ENCODE peak calls at places on chromosomes 4 and X, in nine cellular contexts. S is CD8-positive, alpha-beta memory T cell; R is GM23248; X is stomach; A is right lobe of liver; W is CD4-positive, alpha-beta memory T cell; E is tibial artery; Q is heart right ventricle; Y is lower lobe of right lung. Z is an unnamed sample.

GRCh38 chr4:166312166-166312565 is 439.1 kb downstream of the TLL1 start:
- DNase-seq in S (no peak), R (no peak), X (no peak), A (no peak), W (no peak), E (no peak), Q (no peak), Y (no peak), Z (no peak)

GRCh38 chr4:80180743-80181142 is 16.6 kb upstream of the PRDM8 start:
- DNase-seq in S (no peak), R (peak), X (no peak), A (no peak), W (no peak), E (no peak), Q (no peak), Y (no peak), Z (no peak)

GRCh38 chr4:15893967-15894366 is 44.6 kb downstream of the FGFBP1 start:
- DNase-seq in S (no peak), R (peak), X (no peak), A (no peak), W (no peak), E (no peak), Q (no peak), Y (no peak), Z (no peak)

GRCh38 chr4:88693792-88694191 is 3.8 kb downstream of the NAP1L5 start:
- DNase-seq in S (no peak), R (no peak), X (peak), A (no peak), W (no peak), E (no peak), Q (no peak), Y (no peak), Z (no peak)

GRCh38 chr4:95590615-95591014 is 41.8 kb upstream of the UNC5C start:
- DNase-seq in S (no peak), R (no peak), X (no peak), A (no peak), W (no peak), E (no peak), Q (no peak), Y (no peak), Z (no peak)

GRCh38 chrX:118507766-118508165 is 12.2 kb downstream of the DOCK11 start:
- DNase-seq in S (no peak), R (peak), X (no peak), A (no peak), W (no peak), E (no peak), Q (no peak), Y (no peak), Z (no peak)

GRCh38 chr4:183362916-183363542 is 40.8 kb upstream of the CLDN24 start:
- DNase-seq in S (no peak), R (peak), X (no peak), A (no peak), W (no peak), E (no peak), Q (no peak), Y (no peak), Z (no peak)

GRCh38 chr4:39609454-39609911 is 29.2 kb downstream of the SMIM14 start:
- DNase-seq in S (no peak), R (no peak), X (no peak), A (no peak), W (no peak), E (no peak), Q (no peak), Y (no peak), Z (no peak)

GRCh38 chrX:49073641-49074575 is at the start of gene PRAF2:
- DNase-seq in S (peak), R (peak), X (peak), A (peak), W (peak), E (peak), Q (peak), Y (peak), Z (peak)

GRCh38 chr4:139658185-139658584 is 7.4 kb upstream of the MGST2 start:
- DNase-seq in S (no peak), R (no peak), X (no peak), A (no peak), W (no peak), E (no peak), Q (no peak), Y (no peak), Z (no peak)

GRCh38 chr4:127162741-127163140 is 470.0 kb upstream of the INTU start:
- DNase-seq in S (no peak), R (peak), X (no peak), A (no peak), W (no peak), E (no peak), Q (no peak), Y (no peak), Z (no peak)

GRCh38 chrX:40748977-40749376 is 13.6 kb upstream of the MED14 start:
- DNase-seq in S (no peak), R (no peak), X (no peak), A (no peak), W (no peak), E (no peak), Q (no peak), Y (no peak), Z (no peak)
- H3K4me3 ChIP-seq in S (no peak), R (no peak), X (no peak), A (no peak), W (no peak), E (no peak), Q (no peak), Y (no peak), Z (no peak)

GRCh38 chrX:135421537-135421931 is 210 bp upstream of the SMIM10L2A start:
- DNase-seq in S (peak), R (peak), X (peak), A (peak), W (peak), E (peak), Q (peak), Y (peak), Z (peak)
- H3K4me3 ChIP-seq in S (peak), R (no peak), X (peak), A (peak), W (no peak), E (peak), Q (peak), Y (peak), Z (peak)

GRCh38 chrX:132876509-132876837 is 82.0 kb downstream of the HS6ST2 start:
- DNase-seq in S (no peak), R (no peak), X (no peak), A (no peak), W (no peak), E (no peak), Q (no peak), Y (no peak), Z (no peak)
- H3K4me3 ChIP-seq in S (no peak), R (no peak), X (no peak), A (no peak), W (no peak), E (no peak), Q (no peak), Y (no peak), Z (no peak)

DNA sequence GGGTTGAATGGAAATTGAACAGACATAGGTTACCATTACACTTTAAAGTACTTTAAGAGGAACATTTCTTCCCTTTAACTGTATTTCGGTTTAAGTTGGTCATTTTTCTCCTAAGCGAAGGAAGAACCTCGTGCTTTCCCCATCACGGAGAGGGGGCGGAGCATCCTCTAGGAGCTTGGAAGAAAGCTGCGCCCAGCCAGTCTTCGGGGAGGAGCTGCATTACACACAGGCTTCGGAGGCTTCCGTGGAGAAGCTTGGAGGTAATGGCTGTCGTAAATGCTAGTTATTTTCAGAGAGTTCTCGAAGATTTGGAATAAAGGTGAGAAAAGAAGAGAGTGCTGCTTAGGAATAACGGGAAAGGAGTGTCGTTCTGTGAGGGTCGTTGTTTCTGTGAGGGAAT is at the start of gene PWWP3B:
- DNase-seq in S (no peak), R (peak), X (peak), A (no peak), W (no peak), E (peak), Q (peak), Y (peak), Z (no peak)
- H3K4me3 ChIP-seq in S (no peak), R (no peak), X (no peak), A (peak), W (no peak), E (no peak), Q (peak), Y (no peak), Z (no peak)

DNA sequence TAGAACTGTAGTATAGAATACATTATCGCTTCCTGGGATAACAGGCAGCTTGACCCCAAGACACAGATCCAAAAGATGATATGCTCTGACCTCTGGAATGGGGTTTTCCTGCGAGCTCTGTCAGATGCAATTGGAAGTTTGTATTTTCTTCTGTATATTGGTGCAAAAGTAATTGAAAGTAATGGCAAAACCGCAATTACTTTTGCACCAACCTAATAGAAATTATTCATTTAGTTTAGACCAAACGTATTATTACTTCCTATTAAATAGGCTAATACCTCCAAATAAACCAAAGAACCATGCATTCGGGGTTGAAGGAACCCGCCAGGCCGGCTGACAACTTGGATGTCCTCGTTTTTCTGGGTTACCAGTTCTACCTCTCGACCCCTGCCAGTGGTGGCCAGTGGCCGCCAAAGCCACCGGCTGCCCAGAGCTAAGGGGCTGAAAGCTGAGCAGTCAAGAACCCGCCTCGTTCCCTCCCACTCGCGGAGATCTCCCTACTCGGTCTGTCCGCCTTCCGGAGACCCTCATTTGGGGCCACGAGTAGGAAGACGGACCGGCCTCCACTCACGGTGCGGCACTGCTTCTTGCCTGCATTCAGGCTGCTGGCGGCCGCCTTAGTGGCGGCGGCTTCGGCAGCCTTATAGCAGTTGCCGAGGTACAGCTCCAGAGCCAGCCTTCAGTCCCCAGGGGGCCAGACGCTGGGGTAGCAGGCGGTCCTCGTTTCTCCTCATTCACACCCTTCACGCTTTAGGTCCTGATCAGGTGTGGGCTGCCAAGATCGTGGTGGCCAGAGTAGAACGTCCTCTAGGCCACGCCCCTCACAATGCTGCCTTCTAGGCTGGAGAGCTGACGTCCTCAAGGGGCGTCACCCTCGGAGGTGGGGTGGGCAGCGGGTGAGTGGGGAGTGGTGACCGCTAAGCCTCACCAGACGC is 121.9 kb downstream of the RBMX2 start:
- DNase-seq in S (no peak), R (no peak), X (peak), A (no peak), W (no peak), E (peak), Q (peak), Y (peak), Z (no peak)
- H3K4me3 ChIP-seq in S (no peak), R (no peak), X (peak), A (peak), W (no peak), E (peak), Q (peak), Y (peak), Z (no peak)

GRCh38 chrX:133413218-133413925 is 1.9 kb downstream of the GPC4 start:
- DNase-seq in S (no peak), R (no peak), X (no peak), A (no peak), W (no peak), E (peak), Q (no peak), Y (no peak), Z (no peak)
- H3K4me3 ChIP-seq in S (no peak), R (peak), X (peak), A (no peak), W (no peak), E (peak), Q (peak), Y (peak), Z (no peak)

DNA sequence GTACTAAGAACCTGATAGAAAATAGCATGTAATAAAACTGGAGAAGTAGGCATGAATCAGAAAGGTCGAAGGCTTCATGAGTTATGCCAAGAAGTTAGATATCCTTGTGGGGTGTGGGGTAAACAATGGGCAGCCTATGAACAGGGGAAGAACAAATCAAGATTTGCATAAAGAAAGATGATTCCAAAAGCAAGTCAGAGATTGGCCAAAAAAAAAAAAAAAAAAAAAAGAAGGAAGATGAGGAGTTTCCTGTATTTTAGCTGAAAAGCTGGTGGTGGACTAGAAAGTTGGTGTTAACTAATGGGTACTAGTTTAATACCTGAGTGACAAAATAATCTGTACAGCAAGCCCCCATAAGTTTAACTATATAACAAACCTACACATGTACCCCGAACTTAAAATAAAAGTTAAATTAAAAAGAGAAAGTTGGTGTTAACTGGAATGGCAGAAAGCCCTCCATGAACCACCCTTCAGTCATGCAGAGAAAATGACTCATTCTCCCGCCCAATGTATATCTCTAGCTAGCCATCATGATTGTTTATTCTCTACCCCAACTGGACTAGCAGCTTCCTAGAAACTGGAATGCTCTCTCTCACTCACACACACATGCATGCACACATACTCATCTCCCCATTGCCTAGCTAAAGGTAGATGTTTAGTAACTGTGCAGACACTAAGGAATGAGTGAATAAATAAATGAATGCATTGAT is 41.7 kb downstream of the ATP11C start:
- DNase-seq in S (no peak), R (peak), X (no peak), A (no peak), W (no peak), E (no peak), Q (no peak), Y (no peak), Z (no peak)
- H3K4me3 ChIP-seq in S (no peak), R (peak), X (no peak), A (no peak), W (no peak), E (no peak), Q (no peak), Y (no peak), Z (no peak)

GRCh38 chrX:14027511-14028019 is 2.1 kb downstream of the GEMIN8 start:
- DNase-seq in S (no peak), R (peak), X (no peak), A (no peak), W (no peak), E (no peak), Q (no peak), Y (no peak), Z (no peak)

GRCh38 chrX:14029039-14029424 is 660 bp downstream of the GEMIN8 start:
- DNase-seq in S (no peak), R (no peak), X (no peak), A (no peak), W (no peak), E (no peak), Q (no peak), Y (no peak), Z (no peak)

GRCh38 chrX:14027031-14027430 is 2.7 kb downstream of the GEMIN8 start:
- DNase-seq in S (no peak), R (peak), X (no peak), A (no peak), W (peak), E (no peak), Q (peak), Y (no peak), Z (no peak)

GRCh38 chrX:14029425-14030247 is at the start of gene GEMIN8:
- DNase-seq in S (peak), R (peak), X (peak), A (peak), W (peak), E (peak), Q (peak), Y (peak), Z (peak)

GRCh38 chrX:14028473-14028872 is 1.2 kb downstream of the GEMIN8 start:
- DNase-seq in S (no peak), R (no peak), X (no peak), A (no peak), W (no peak), E (no peak), Q (no peak), Y (no peak), Z (no peak)
- H3K4me3 ChIP-seq in S (peak), R (peak), X (peak), A (peak), W (no peak), E (peak), Q (no peak), Y (peak), Z (no peak)

GRCh38 chr4:121069419-121069818 is 2.9 kb downstream of the NDNF start:
- DNase-seq in S (no peak), R (no peak), X (no peak), A (no peak), W (no peak), E (no peak), Q (no peak), Y (no peak), Z (no peak)
- H3K4me3 ChIP-seq in S (no peak), R (peak), X (no peak), A (no peak), W (no peak), E (peak), Q (peak), Y (peak), Z (no peak)

Z was measured in Peyer's patch.